ENCODE peak calls at places on chromosomes 2 and 18, in four cellular contexts. W, E, Z and U are unnamed samples. For H3K9me3, the result is how much of the 10 kb centered on the place peaks cover.

GRCh38 chr2:15735738-15736326 is 144.2 kb downstream of the DDX1 start:
- DNase-seq in W (no peak), E (no peak), Z (no peak), U (no peak)

GRCh38 chr2:62362561-62362960 is 143.4 kb downstream of the TMEM17 start:
- DNase-seq in W (no peak), E (no peak), Z (no peak), U (no peak)

GRCh38 chr2:216029416-216030129 is 16.2 kb upstream of the MREG start:
- DNase-seq in W (no peak), E (no peak), Z (no peak), U (no peak)

GRCh38 chr2:56357655-56358295 is 174.0 kb downstream of the CCDC85A start:
- DNase-seq in W (no peak), E (no peak), Z (no peak), U (no peak)

GRCh38 chr18:48521723-48522122 is 17.1 kb upstream of the CTIF start:
- DNase-seq in W (no peak), E (no peak), Z (no peak), U (no peak)

GRCh38 chr2:129798301-129798581 is 181.2 kb upstream of the RAB6C start:
- DNase-seq in W (no peak), E (no peak), Z (no peak), U (no peak)

GRCh38 chr2:124301915-124302314 is 276.8 kb downstream of the CNTNAP5 start:
- DNase-seq in W (no peak), E (no peak), Z (peak), U (no peak)

GRCh38 chr2:58182527-58182926 is 58.6 kb downstream of the FANCL start:
- DNase-seq in W (no peak), E (no peak), Z (no peak), U (no peak)

GRCh38 chr2:8239402-8240127 is 442.3 kb upstream of the ID2 start:
- DNase-seq in W (no peak), E (no peak), Z (no peak), U (no peak)

GRCh38 chr2:70668911-70669310 is 99.1 kb downstream of the ADD2 start:
- DNase-seq in W (no peak), E (peak), Z (no peak), U (no peak)

GRCh38 chr2:15941970-15942710 is 1.8 kb downstream of the MYCN start:
- DNase-seq in W (peak), E (no peak), Z (no peak), U (no peak)

GRCh38 chr2:169815849-169816248 is 8.9 kb downstream of the METTL5 start:
- DNase-seq in W (no peak), E (no peak), Z (no peak), U (no peak)

GRCh38 chr2:181788883-181789555 is 102.5 kb upstream of the ITPRID2 start:
- DNase-seq in W (no peak), E (no peak), Z (no peak), U (no peak)

GRCh38 chr18:10035306-10035991 is 121.6 kb downstream of the VAPA start:
- DNase-seq in W (peak), E (peak), Z (no peak), U (no peak)

GRCh38 chr2:156346731-156347130 is 14.2 kb upstream of the NR4A2 start:
- DNase-seq in W (no peak), E (no peak), Z (no peak), U (no peak)

GRCh38 chr2:240304746-240305161 is 130.7 kb upstream of the GPC1 start:
- DNase-seq in W (no peak), E (no peak), Z (no peak), U (no peak)

GRCh38 chr18:42850174-42850766 is 265.2 kb downstream of the RIT2 start:
- DNase-seq in W (no peak), E (no peak), Z (no peak), U (no peak)

GRCh38 chr2:30105556-30105955 is 41.3 kb upstream of the YPEL5 start:
- DNase-seq in W (no peak), E (no peak), Z (no peak), U (no peak)

GRCh38 chr2:96102596-96103387 is 13.6 kb downstream of the ADRA2B start:
- DNase-seq in W (peak), E (peak), Z (no peak), U (no peak)

GRCh38 chr18:944440-944839 is 39.8 kb downstream of the ADCYAP1 start:
- DNase-seq in W (no peak), E (no peak), Z (no peak), U (no peak)

GRCh38 chr2:32748158-32748557 is 120.3 kb downstream of the TTC27 start:
- DNase-seq in W (no peak), E (no peak), Z (no peak), U (no peak)

GRCh38 chr2:178298785-178299212 is 104.5 kb downstream of the OSBPL6 start:
- DNase-seq in W (no peak), E (no peak), Z (no peak), U (no peak)

GRCh38 chr2:66569321-66569851 is 134.5 kb downstream of the MEIS1 start:
- DNase-seq in W (peak), E (no peak), Z (no peak), U (no peak)

GRCh38 chr18:26383454-26384270 is 157.4 kb downstream of the TAF4B start:
- DNase-seq in W (no peak), E (no peak), Z (peak), U (no peak)

GRCh38 chr2:198309673-198310280 is 505.4 kb downstream of the PLCL1 start:
- DNase-seq in W (no peak), E (no peak), Z (peak), U (peak)

GRCh38 chr18:49733321-49733720 is 80.0 kb downstream of the ACAA2 start:
- DNase-seq in W (no peak), E (no peak), Z (no peak), U (no peak)

GRCh38 chr2:138026116-138026855 is 62.0 kb downstream of the HNMT start:
- DNase-seq in W (no peak), E (no peak), Z (no peak), U (no peak)

GRCh38 chr2:69621440-69621839 is 22.1 kb downstream of the AAK1 start:
- DNase-seq in W (no peak), E (no peak), Z (no peak), U (no peak)

GRCh38 chr2:46187112-46187618 is 110.0 kb upstream of the EPAS1 start:
- DNase-seq in W (peak), E (no peak), Z (peak), U (no peak)

GRCh38 chr2:126600715-126601114 is 55.2 kb upstream of the GYPC start:
- DNase-seq in W (no peak), E (no peak), Z (no peak), U (no peak)

GRCh38 chr2:78614747-78615146 is 410.8 kb upstream of the REG3G start:
- DNase-seq in W (no peak), E (no peak), Z (no peak), U (no peak)

GRCh38 chr2:74864728-74865722 is 31.1 kb downstream of the HK2 start:
- DNase-seq in W (no peak), E (no peak), Z (no peak), U (no peak)

GRCh38 chr2:1894578-1894977 is 150.3 kb upstream of the PXDN start:
- DNase-seq in W (no peak), E (no peak), Z (no peak), U (no peak)

GRCh38 chr2:24021122-24021998 is 11.5 kb downstream of the MFSD2B start:
- DNase-seq in W (no peak), E (no peak), Z (no peak), U (peak)

GRCh38 chr18:76364282-76365259 is 130.5 kb downstream of the ZNF516 start:
- DNase-seq in W (no peak), E (no peak), Z (peak), U (no peak)

GRCh38 chr2:71455741-71456569 is 2.6 kb downstream of the DYSF start:
- DNase-seq in W (no peak), E (peak), Z (no peak), U (no peak)

GRCh38 chr2:200750323-200750910 is 61.3 kb upstream of the BZW1 start:
- DNase-seq in W (no peak), E (no peak), Z (no peak), U (no peak)

GRCh38 chr18:79928563-79928960 is 22.9 kb downstream of the SLC66A2 start:
- DNase-seq in W (peak), E (peak), Z (no peak), U (no peak)

GRCh38 chr18:79927597-79928562 is 23.6 kb downstream of the SLC66A2 start:
- DNase-seq in W (peak), E (peak), Z (no peak), U (no peak)

GRCh38 chr18:79926715-79927596 is 24.5 kb downstream of the SLC66A2 start:
- DNase-seq in W (peak), E (peak), Z (no peak), U (no peak)

GRCh38 chr18:79932907-79933306 is 18.5 kb downstream of the SLC66A2 start:
- DNase-seq in W (no peak), E (no peak), Z (no peak), U (no peak)

GRCh38 chr18:79930020-79930642 is 21.3 kb downstream of the SLC66A2 start:
- DNase-seq in W (no peak), E (no peak), Z (no peak), U (no peak)
- H3K9me3 ChIP-seq in W (under half), E (under half), Z (under half), U (under half)

DNA sequence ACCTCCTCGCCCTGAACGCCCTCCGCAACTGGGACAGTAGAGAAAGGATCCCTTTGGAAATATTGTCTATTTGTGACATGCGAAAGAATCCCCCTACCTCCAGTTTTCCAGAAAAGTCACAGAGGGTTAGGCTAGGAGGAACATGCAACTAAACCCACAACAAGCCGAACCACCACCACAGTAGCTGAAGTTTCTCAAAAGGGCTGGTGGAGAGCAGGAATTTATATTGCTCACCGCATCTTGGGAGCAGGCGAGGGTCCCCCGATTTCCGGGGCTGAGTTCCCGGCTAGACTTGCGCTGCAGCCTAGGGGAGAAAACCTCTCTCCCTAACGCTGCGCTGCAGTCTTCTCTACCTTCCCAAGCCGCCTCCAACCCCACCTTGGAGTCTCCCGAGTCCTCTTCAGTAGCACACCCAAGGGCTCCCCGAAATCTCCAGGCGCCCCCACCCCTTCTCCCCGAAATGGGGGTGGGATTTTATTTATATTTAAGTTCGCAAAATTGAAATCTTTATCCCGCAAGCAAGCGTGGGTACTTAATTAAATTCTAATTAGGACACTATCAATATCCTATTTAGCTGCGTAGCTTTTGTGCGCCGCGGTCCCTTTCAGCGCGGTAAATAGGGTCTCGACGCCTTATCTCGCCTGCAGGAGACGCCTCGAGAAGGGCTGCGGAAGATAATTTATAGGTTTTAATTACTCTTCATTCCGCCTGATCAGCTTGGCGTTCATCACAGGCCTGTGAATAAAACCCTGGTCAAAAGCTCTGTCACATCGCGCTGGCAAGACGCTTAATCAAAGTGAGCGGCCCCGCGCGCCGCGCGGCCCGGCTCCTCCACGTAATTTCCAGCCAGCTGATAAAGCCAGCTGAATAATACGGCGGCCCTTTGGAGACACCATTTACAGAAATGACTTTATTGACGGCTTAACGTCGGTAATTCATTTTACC is 2.0 kb upstream of the EN1 start:
- DNase-seq in W (no peak), E (peak), Z (no peak), U (no peak)
- H3K9me3 ChIP-seq in W (under half), E (under half), Z (under half), U (under half)

GRCh38 chr2:107466241-107466640 is 360.5 kb upstream of the RGPD4 start:
- DNase-seq in W (no peak), E (no peak), Z (no peak), U (no peak)
- H3K9me3 ChIP-seq in W (under half), E (under half), Z (under half), U (under half)

GRCh38 chr2:100359576-100359975 is 37.3 kb upstream of the LONRF2 start:
- DNase-seq in W (no peak), E (no peak), Z (no peak), U (no peak)

GRCh38 chr2:100358554-100358953 is 36.3 kb upstream of the LONRF2 start:
- DNase-seq in W (no peak), E (no peak), Z (no peak), U (no peak)
- H3K9me3 ChIP-seq in W (under half), E (under half), Z (under half), U (under half)

DNA sequence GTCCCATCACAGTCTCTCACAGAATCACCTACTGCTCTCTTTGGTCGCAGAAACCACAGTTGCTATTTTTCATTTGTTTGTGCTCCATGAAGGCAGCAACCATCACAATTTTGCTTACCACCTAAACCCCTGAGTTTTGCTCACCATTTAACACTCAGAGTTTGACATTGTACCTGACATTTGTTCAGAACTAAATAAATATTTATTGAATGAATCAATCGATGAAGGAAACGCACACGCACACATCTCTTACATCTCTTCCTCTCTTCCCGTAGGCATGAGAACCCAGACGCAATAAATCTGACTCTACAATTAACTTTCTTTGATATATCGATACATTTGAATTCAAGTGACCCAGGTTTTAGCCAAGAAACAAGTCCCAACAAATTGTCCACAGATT is 105.5 kb upstream of the RNF152 start:
- DNase-seq in W (no peak), E (no peak), Z (no peak), U (no peak)
- H3K9me3 ChIP-seq in W (under half), E (under half), Z (under half), U (under half)

GRCh38 chr2:6846967-6847695 is 18.6 kb downstream of the CMPK2 start:
- DNase-seq in W (no peak), E (no peak), Z (no peak), U (no peak)
- H3K9me3 ChIP-seq in W (under half), E (half or more), Z (under half), U (under half)

GRCh38 chr2:45006942-45007287 is 2.3 kb downstream of the SIX2 start:
- DNase-seq in W (no peak), E (no peak), Z (no peak), U (no peak)

GRCh38 chr2:45005261-45006002 is 3.8 kb downstream of the SIX2 start:
- DNase-seq in W (no peak), E (no peak), Z (no peak), U (no peak)

GRCh38 chr2:45004569-45005181 is 4.6 kb downstream of the SIX2 start:
- DNase-seq in W (no peak), E (no peak), Z (no peak), U (no peak)

GRCh38 chr2:45007356-45007755 is 1.9 kb downstream of the SIX2 start:
- DNase-seq in W (no peak), E (no peak), Z (no peak), U (no peak)

DNA sequence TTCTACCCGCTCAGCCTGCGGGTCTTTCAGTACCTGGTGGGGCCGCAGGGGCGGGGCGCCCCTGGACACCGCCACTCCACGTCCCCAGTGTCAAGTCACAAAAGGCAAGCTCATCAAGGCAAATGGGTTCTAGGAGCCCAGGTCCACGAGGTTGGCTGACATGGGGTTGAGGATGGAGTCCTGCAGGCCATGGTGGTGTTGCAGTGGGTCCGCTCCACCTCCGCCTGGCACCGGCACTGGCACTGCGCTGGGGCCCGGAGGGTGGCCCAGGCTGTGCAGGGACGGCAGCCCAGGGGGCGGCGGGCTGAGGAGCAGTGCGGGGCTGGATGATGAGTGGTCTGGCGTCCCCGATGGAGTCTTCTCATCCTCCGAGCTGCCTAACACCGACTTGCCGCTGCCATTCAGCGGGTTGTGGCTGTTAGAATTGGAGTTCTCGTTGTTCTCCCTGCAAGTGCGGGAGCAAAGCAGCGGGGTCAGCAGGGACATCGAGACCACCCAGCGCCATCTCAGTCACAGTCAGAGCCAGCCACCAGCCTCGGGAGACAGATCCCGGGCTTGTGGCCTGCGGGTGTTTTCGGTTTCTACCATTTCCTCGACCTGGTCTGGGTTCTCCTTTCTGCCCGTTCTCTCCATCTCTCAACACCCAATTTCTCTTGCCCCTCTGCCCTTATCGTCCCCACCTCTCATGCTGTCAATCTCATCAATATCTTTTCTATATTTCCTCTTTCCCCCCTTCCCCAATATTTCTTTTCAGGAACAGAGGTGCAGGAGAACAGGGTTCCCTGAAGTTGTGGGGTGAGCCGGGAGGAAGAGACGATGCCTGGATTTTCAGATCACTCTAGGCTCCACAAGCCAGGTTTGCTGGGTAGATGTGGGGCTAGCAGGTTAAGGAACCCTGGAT is 3.0 kb downstream of the SIX2 start:
- DNase-seq in W (no peak), E (no peak), Z (no peak), U (no peak)
- H3K9me3 ChIP-seq in W (under half), E (under half), Z (under half), U (under half)